ENCODE peak calls at places on chromosome 7, in ten cellular contexts. O is K562, M is heart left ventricle, R is HepG2, L is transverse colon, C is H1, A is IMR-90, B is esophagus squamous epithelium, J is Peyer's patch, W is tibial nerve. U is an unnamed sample.

GRCh38 chr7:134184767-134185166 is 57.6 kb downstream of the LRGUK start:
- DNase-seq in B (no peak), C (no peak), O (no peak), A (peak; percentile 37), M (no peak), W (no peak), L (no peak), J (no peak), R (no peak), U (no peak)

GRCh38 chr7:114988755-114989154 is 66.9 kb downstream of the MDFIC start:
- DNase-seq in C (no peak), M (peak; percentile 81), L (peak; percentile 15), J (no peak), R (no peak), B (no peak), W (no peak), A (peak; percentile 83), O (no peak), U (no peak)

GRCh38 chr7:100100420-100101015 is 679 bp downstream of the MCM7 start:
- DNase-seq in C (peak; percentile 90), L (peak; percentile 95), O (peak; percentile 89), J (peak; percentile 83), W (peak; percentile 86), M (peak; percentile 95), A (peak; percentile 98), R (peak; percentile 89), B (peak; percentile 47), U (peak; percentile 95)

GRCh38 chr7:8442814-8443304 is 9.4 kb downstream of the NXPH1 start:
- DNase-seq in B (no peak), A (no peak), J (no peak), L (no peak), C (peak; percentile 97), R (no peak), M (peak; percentile 67), W (no peak), O (peak; percentile 65), U (peak; percentile 67)

GRCh38 chr7:116786791-116787443 is 75.5 kb upstream of the CAPZA2 start:
- DNase-seq in B (no peak), R (peak; percentile 47), M (no peak), C (no peak), O (no peak), A (peak; percentile 46), J (no peak), L (no peak), W (no peak), U (no peak)

GRCh38 chr7:76296743-76297740 is 5.4 kb upstream of the HSPB1 start:
- DNase-seq in C (no peak), R (peak; percentile 28), J (no peak), W (peak; percentile 44), A (peak; percentile 93), M (peak; percentile 53), L (peak; percentile 90), B (peak; percentile 6), O (no peak), U (peak; percentile 74)

GRCh38 chr7:117272360-117272759 is 50.5 kb downstream of the WNT2 start:
- DNase-seq in C (no peak), B (no peak), O (no peak), R (no peak), M (no peak), A (no peak), J (no peak), L (no peak), W (no peak), U (no peak)

GRCh38 chr7:111679944-111680343 is 117.7 kb upstream of the IMMP2L start:
- DNase-seq in W (no peak), O (no peak), L (no peak), A (no peak), J (no peak), M (no peak), R (no peak), B (no peak), C (no peak), U (no peak)

GRCh38 chr7:24812313-24812945 is 55.2 kb upstream of the GSDME start:
- DNase-seq in O (peak; percentile 62), W (no peak), B (no peak), L (peak; percentile 61), R (peak; percentile 46), M (no peak), J (no peak), C (peak; percentile 72), A (peak; percentile 36), U (peak; percentile 51)

GRCh38 chr7:15678646-15679045 is 7.8 kb downstream of the MEOX2 start:
- DNase-seq in B (no peak), C (no peak), W (no peak), R (no peak), O (no peak), M (no peak), J (no peak), L (no peak), A (no peak), U (no peak)

GRCh38 chr7:19016140-19016539 is 101.3 kb downstream of the TWIST1 start:
- DNase-seq in O (no peak), B (no peak), J (no peak), A (peak; percentile 80), W (no peak), C (no peak), R (no peak), M (no peak), L (no peak), U (no peak)

GRCh38 chr7:103668538-103668937 is 222.5 kb upstream of the SLC26A5 start:
- DNase-seq in B (no peak), W (no peak), A (no peak), O (no peak), M (no peak), C (no peak), J (no peak), R (no peak), L (no peak), U (no peak)

DNA sequence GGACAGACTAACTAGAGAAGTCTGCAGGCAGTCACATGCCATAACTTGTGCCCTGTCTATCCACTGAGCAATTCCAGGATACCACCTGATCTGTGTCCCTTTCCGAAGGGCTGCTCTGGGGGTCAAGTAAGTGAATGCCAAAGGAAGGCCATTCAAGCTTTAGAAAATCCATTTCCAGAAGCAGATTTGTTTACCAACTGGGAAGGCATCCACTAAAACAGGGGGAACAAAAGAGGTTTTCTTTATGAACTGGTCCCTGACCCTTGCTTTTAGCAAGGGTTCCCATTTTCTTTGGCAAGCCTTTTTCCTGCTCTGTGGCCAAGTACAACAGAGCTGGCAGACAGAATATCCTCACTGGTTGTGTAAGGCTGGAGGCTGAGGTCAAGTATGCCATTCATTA is 36.5 kb downstream of the ITPRID1 start:
- DNase-seq in R (no peak), A (no peak), B (no peak), L (no peak), O (no peak), J (no peak), C (no peak), M (no peak), W (no peak), U (no peak)
- H3K36me3 ChIP-seq in R (no peaks in the 10 kb centered on the region), A (no peaks in the 10 kb centered on the region), B (no peaks in the 10 kb centered on the region), L (no peaks in the 10 kb centered on the region), O (no peaks in the 10 kb centered on the region), J (no peaks in the 10 kb centered on the region), C (no peaks in the 10 kb centered on the region), M (no peaks in the 10 kb centered on the region), W (no peaks in the 10 kb centered on the region), U (no peaks in the 10 kb centered on the region)

GRCh38 chr7:45401155-45401554 is 173.0 kb upstream of the ADCY1 start:
- DNase-seq in A (no peak), J (no peak), O (no peak), W (no peak), M (no peak), L (no peak), R (no peak), B (no peak), C (no peak), U (no peak)
- TF ChIP-seq POLR2A in A (no peak), J (no peak), O (no peak), W (no peak), M (no peak), L (no peak), R (no peak), B (no peak), C (no peak), U (no peak)

DNA sequence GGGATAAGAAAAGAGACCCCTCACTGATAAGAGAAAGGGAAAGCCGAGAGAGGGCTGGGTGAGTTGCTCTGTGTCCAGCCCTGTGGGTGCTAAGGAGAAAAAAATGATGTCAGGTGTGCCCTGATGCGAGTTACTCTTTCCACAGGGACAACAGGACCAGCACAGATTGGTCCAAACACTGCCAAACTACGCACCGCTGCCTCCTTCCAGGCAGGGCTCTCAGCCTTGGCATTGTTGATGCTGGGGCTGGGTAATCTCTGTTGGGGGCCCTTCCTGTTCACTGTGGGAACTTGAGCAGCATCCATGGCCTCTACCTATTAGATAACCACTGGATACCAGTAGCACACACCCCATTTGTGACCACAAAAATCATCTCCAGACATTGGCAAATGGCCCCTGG is 10.3 kb upstream of the ATP6V0E2 start:
- DNase-seq in C (no peak), W (no peak), M (no peak), R (no peak), B (no peak), O (no peak), L (no peak), A (no peak), J (no peak), U (peak; percentile 8)
- H3K27ac ChIP-seq in C (no peak overlapping the region), W (no peak overlapping the region), M (no peak overlapping the region), R (no peak overlapping the region), B (no peak overlapping the region), O (no peak overlapping the region), L (no peak overlapping the region), A (no peak overlapping the region), J (no peak overlapping the region), U (no peak overlapping the region)

DNA sequence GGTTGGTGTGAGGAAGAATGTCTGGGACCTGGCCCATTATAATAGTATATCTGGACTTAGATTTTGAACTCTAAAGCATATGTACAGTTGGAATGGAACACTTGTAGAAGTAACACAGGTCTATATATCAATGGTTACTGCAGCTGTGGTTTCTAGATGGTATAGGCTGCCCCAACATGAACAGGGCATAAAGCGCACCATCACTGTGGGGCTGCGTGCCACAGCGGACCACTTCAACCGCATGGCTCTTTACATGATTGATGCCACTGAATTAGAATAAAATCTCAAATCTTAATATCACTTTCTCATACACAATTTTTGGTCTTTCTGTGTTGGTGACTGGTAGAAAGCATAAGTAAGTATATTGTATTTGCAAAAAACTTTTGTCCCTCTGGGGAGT is 59.5 kb downstream of the KLRG2 start:
- DNase-seq in J (no peak), W (no peak), R (no peak), L (no peak), A (no peak), M (no peak), O (no peak), B (no peak), C (no peak), U (no peak)
- H3K36me3 ChIP-seq in J (peaks cover 29% of the 10 kb centered on the region), W (peaks cover 3% of the 10 kb centered on the region), R (peaks cover 10% of the 10 kb centered on the region), L (peaks cover 14% of the 10 kb centered on the region), A (peaks cover 18% of the 10 kb centered on the region), M (peaks cover 71% of the 10 kb centered on the region), O (peaks cover 82% of the 10 kb centered on the region), B (no peaks in the 10 kb centered on the region), C (no peaks in the 10 kb centered on the region), U (no peaks in the 10 kb centered on the region)

U was measured in right lobe of liver.